ENCODE peak calls at places on chromosomes 16 and 17, in eight cellular contexts. S, X, Y, Z, Q, K, P and U are unnamed samples.

GRCh38 chr16:51150894-51151320 is at the start of gene SALL1:
- DNase-seq in Y (no peak), Z (no peak), S (no peak), Q (no peak), P (no peak), X (no peak), K (no peak), U (no peak)

GRCh38 chr16:49019826-49020401 is 261.7 kb downstream of the CBLN1 start:
- DNase-seq in Q (no peak), K (no peak), P (no peak), X (no peak), Z (no peak), Y (no peak), S (no peak), U (no peak)

GRCh38 chr16:57528499-57529323 is 7.7 kb downstream of the CCDC102A start:
- DNase-seq in S (no peak), Q (no peak), Z (no peak), X (peak; percentile 71), P (no peak), K (peak; percentile 70), Y (peak; percentile 61), U (no peak)

GRCh38 chr17:50482110-50482509 is 3.5 kb downstream of the RSAD1 start:
- DNase-seq in S (no peak), Z (no peak), K (no peak), Y (no peak), P (no peak), X (no peak), Q (no peak), U (no peak)

GRCh38 chr16:67198238-67198734 is 645 bp upstream of the ELMO3 start:
- DNase-seq in Y (peak; percentile 82), Q (no peak), K (peak; percentile 83), P (peak; percentile 42), X (peak; percentile 68), Z (no peak), S (peak; percentile 81), U (peak; percentile 41)

GRCh38 chr17:75811174-75811573 is 26.6 kb downstream of the UNK start:
- DNase-seq in K (no peak), Y (no peak), P (no peak), X (no peak), Q (no peak), Z (no peak), S (no peak), U (no peak)

GRCh38 chr16:75288596-75289120 is 37.2 kb upstream of the BCAR1 start:
- DNase-seq in Z (no peak), P (no peak), X (no peak), K (no peak), S (no peak), Q (no peak), Y (no peak), U (no peak)

GRCh38 chr17:335691-336090 is 16.9 kb downstream of the RPH3AL start:
- DNase-seq in P (no peak), Z (no peak), K (no peak), Y (peak; percentile 57), Q (no peak), S (no peak), X (no peak), U (no peak)

GRCh38 chr17:8155341-8156173 is 3.4 kb upstream of the PER1 start:
- DNase-seq in K (no peak), Z (no peak), P (peak; percentile 48), Y (no peak), S (no peak), Q (no peak), X (peak; percentile 60), U (no peak)

GRCh38 chr17:66190738-66191606 is 961 bp downstream of the CEP112 start:
- DNase-seq in Y (no peak), Q (no peak), Z (peak; percentile 24), S (no peak), X (no peak), P (no peak), K (no peak), U (no peak)

GRCh38 chr16:81708459-81709368 is 70.4 kb upstream of the PLCG2 start:
- DNase-seq in X (peak; percentile 54), Z (no peak), Y (peak; percentile 64), S (no peak), P (no peak), K (no peak), Q (no peak), U (no peak)

GRCh38 chr17:81417049-81417878 is 22.0 kb downstream of the BAHCC1 start:
- DNase-seq in Z (peak; percentile 60), K (no peak), X (no peak), Q (no peak), P (no peak), Y (no peak), S (no peak), U (no peak)

GRCh38 chr17:57600092-57600491 is 145.0 kb downstream of the CCDC182 start:
- DNase-seq in Q (no peak), P (no peak), X (no peak), S (no peak), Z (no peak), K (no peak), Y (no peak), U (no peak)

GRCh38 chr16:3292604-3293003 is 9.3 kb downstream of the ZNF263 start:
- DNase-seq in X (no peak), Z (peak; percentile 85), Q (no peak), S (no peak), Y (no peak), P (no peak), K (no peak), U (peak; percentile 32)

GRCh38 chr16:23410176-23410575 is 42.8 kb downstream of the COG7 start:
- DNase-seq in P (no peak), Q (no peak), S (no peak), Z (peak; percentile 12), K (no peak), X (no peak), Y (no peak), U (no peak)

DNA sequence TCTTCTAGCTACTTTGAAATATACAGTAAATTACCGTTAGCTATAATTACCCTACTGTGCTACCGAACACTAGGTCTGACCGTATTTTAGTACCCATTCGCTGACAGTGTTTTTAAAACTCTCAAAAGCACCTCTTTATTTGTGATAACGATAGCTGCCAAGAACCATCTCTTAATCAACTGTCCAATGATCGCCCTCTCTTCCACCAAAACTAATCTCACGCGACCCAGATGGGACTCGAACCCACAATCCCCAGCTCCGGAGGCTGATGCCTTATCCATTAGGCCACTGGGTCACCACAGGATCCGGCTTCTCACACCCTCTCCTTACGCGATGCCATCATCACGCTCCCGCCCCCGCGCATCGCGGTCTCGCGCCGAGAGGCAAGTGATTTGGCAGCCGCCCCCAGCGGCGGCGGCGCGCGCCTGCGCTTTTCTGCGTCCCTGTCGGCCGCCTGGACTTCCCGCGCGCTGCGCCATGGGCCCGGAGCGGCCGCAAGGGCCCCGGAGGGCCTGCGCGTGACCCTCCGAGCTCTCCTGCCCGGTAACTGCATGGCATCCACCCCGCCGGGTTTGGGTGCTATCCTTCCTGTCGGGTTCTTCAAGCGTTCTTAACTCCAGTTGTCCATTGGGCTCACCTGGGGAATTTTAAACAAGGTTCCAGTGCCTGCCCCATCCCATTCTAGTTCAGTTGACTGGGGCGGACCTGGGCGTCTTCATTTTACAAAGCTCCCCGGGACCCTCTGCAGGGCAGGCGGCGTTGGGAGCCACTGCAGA is 15.7 kb upstream of the KPNA2 start:
- DNase-seq in Y (peak; percentile 97), S (peak; percentile 89), Z (peak; percentile 94), Q (peak; percentile 98), X (peak; percentile 97), P (peak; percentile 97), K (peak; percentile 98), U (peak; percentile 80)
- TF ChIP-seq CTCF in Y (peak; percentile 50), S (peak; percentile 39), Z (peak; percentile 78), Q (peak; percentile 77), X (peak; percentile 28), P (peak; percentile 71), K (peak; percentile 38), U (peak; percentile 56)

GRCh38 chr17:3727041-3727440 is 3.3 kb downstream of the HASPIN start:
- DNase-seq in P (peak; percentile 55), X (no peak), Q (no peak), K (no peak), S (no peak), Y (no peak), Z (no peak), U (no peak)

GRCh38 chr17:3724373-3725077 is 822 bp downstream of the HASPIN start:
- DNase-seq in X (no peak), Y (peak; percentile 62), K (no peak), Z (no peak), S (no peak), P (no peak), Q (peak; percentile 43), U (no peak)

GRCh38 chr17:3723188-3723555 is 531 bp upstream of the HASPIN start:
- DNase-seq in Z (peak; percentile 6), S (no peak), Q (no peak), P (no peak), Y (no peak), K (no peak), X (no peak), U (no peak)

GRCh38 chr17:3722716-3723115 is 987 bp upstream of the HASPIN start:
- DNase-seq in Y (no peak), X (no peak), Q (no peak), K (no peak), P (no peak), S (no peak), Z (no peak), U (no peak)

GRCh38 chr17:3723556-3724372 is at the start of gene HASPIN:
- DNase-seq in X (peak; percentile 93), S (peak; percentile 99), Y (peak; percentile 96), P (peak; percentile 96), K (peak; percentile 86), Z (peak; percentile 80), Q (peak; percentile 94), U (peak; percentile 74)
- TF ChIP-seq CTCF in X (peak; percentile 43), S (no peak), Y (peak; percentile 36), P (peak; percentile 26), K (no peak), Z (peak; percentile 58), Q (peak; percentile 41), U (peak; percentile 1)

GRCh38 chr17:20225162-20226115 is 216.3 kb downstream of the SPECC1 start:
- DNase-seq in S (no peak), K (no peak), X (no peak), Y (no peak), Z (no peak), P (no peak), Q (no peak), U (no peak)
- TF ChIP-seq CTCF in S (no peak), K (no peak), X (no peak), Y (no peak), Z (peak; percentile 28), P (no peak), Q (no peak), U (peak; percentile 42)

GRCh38 chr16:80580109-80580832 is 39.5 kb downstream of the DYNLRB2 start:
- DNase-seq in K (no peak), S (no peak), Q (no peak), X (no peak), Y (no peak), P (peak; percentile 7), Z (peak; percentile 49), U (peak; percentile 70)
- TF ChIP-seq CTCF in K (no peak), S (no peak), Q (no peak), X (no peak), Y (no peak), P (no peak), Z (no peak), U (no peak)